ENCODE peak calls at places on chromosomes 1 and 21, in ten cellular contexts. E is HT1080; C is D341Med; M is mucosa of gallbladder; G is CD4-positive, alpha-beta T cell; D is hippocampal formation; H is HFFc6; A is T-cell; F is NCI-H1092; J is HFF-Myc. K is an unnamed sample.

GRCh38 chr1:47533176-47534039 is 95.6 kb downstream of the FOXD2 start:
- DNase-seq in E (no peak), C (no peak), J (peak; percentile 57), F (peak; percentile 48), M (peak; percentile 56), H (peak; percentile 54), A (no peak), G (no peak), D (no peak), K (peak; percentile 29)

GRCh38 chr1:153648000-153648643 is 10.4 kb upstream of the SNAPIN start:
- DNase-seq in E (no peak), J (no peak), C (no peak), M (no peak), G (no peak), A (no peak), D (no peak), H (no peak), F (no peak), K (no peak)

GRCh38 chr1:198107041-198107440 is 49.8 kb upstream of the NEK7 start:
- DNase-seq in E (peak; percentile 68), G (no peak), M (no peak), H (peak; percentile 69), D (no peak), J (no peak), C (no peak), A (no peak), F (no peak), K (no peak)

GRCh38 chr1:45718289-45718688 is 30.3 kb downstream of the TMEM69 start:
- DNase-seq in J (no peak), G (no peak), C (peak; percentile 15), H (no peak), E (no peak), M (no peak), A (no peak), F (no peak), D (no peak), K (no peak)

GRCh38 chr21:44914176-44914874 is 6.4 kb downstream of the ITGB2 start:
- DNase-seq in G (peak; percentile 47), D (no peak), H (no peak), J (no peak), C (no peak), M (peak; percentile 42), F (no peak), A (peak; percentile 44), E (no peak), K (no peak)

GRCh38 chr1:25033828-25034451 is 103.9 kb upstream of the RUNX3 start:
- DNase-seq in G (no peak), D (peak; percentile 24), C (no peak), F (no peak), A (no peak), M (peak; percentile 60), H (no peak), J (no peak), E (no peak), K (no peak)

GRCh38 chr1:3389093-3389833 is 65.2 kb upstream of the ARHGEF16 start:
- DNase-seq in E (no peak), A (no peak), J (no peak), H (no peak), M (no peak), G (no peak), F (no peak), D (no peak), C (no peak), K (no peak)

GRCh38 chr1:156586892-156587477 is 4.6 kb upstream of the NAXE start:
- DNase-seq in E (no peak), C (no peak), M (no peak), G (no peak), D (no peak), F (no peak), J (no peak), H (no peak), A (no peak), K (no peak)

GRCh38 chr21:24994717-24995116 is 612.6 kb downstream of the MRPL39 start:
- DNase-seq in F (no peak), H (no peak), D (no peak), J (no peak), A (no peak), M (no peak), C (no peak), G (no peak), E (no peak), K (no peak)

GRCh38 chr1:39960461-39960958 is 5.6 kb downstream of the MFSD2A start:
- DNase-seq in C (peak; percentile 60), J (no peak), G (peak; percentile 16), E (no peak), F (peak; percentile 100), D (no peak), A (peak; percentile 46), H (no peak), M (peak; percentile 47), K (no peak)

GRCh38 chr1:100360790-100361232 is 8.5 kb downstream of the CDC14A start:
- DNase-seq in M (no peak), J (no peak), C (no peak), F (peak; percentile 9), D (no peak), E (no peak), G (no peak), H (peak; percentile 12), A (no peak), K (no peak)

GRCh38 chr1:43143441-43143888 is 28.6 kb downstream of the EBNA1BP2 start:
- DNase-seq in E (peak; percentile 21), C (no peak), F (no peak), M (no peak), G (no peak), J (no peak), H (no peak), A (no peak), D (no peak), K (no peak)

GRCh38 chr1:8443558-8444194 is 125.8 kb downstream of the SLC45A1 start:
- DNase-seq in G (no peak), F (no peak), E (peak; percentile 48), H (no peak), C (no peak), A (no peak), M (no peak), D (no peak), J (no peak), K (no peak)

GRCh38 chr21:41643246-41643966 is 123.4 kb downstream of the RIPK4 start:
- DNase-seq in A (no peak), F (no peak), E (no peak), J (no peak), M (no peak), G (no peak), H (no peak), C (no peak), D (no peak), K (no peak)

GRCh38 chr21:35390013-35390776 is 341.1 kb upstream of the RUNX1 start:
- DNase-seq in E (peak; percentile 52), C (no peak), G (no peak), F (peak; percentile 67), D (no peak), A (no peak), H (peak; percentile 48), M (no peak), J (no peak), K (no peak)

GRCh38 chr21:20902511-20902910 is 95.7 kb upstream of the NCAM2 start:
- DNase-seq in M (no peak), E (peak; percentile 4), J (no peak), F (no peak), H (no peak), G (no peak), A (no peak), D (peak; percentile 82), C (no peak), K (no peak)

GRCh38 chr1:31010081-31010989 is 55.2 kb downstream of the PUM1 start:
- DNase-seq in J (no peak), G (no peak), M (no peak), H (peak; percentile 72), C (no peak), D (no peak), A (no peak), F (no peak), E (peak; percentile 69), K (peak; percentile 43)

GRCh38 chr21:31342328-31342727 is 1.7 kb downstream of the TIAM1 start:
- DNase-seq in G (no peak), M (no peak), A (no peak), C (no peak), H (no peak), E (no peak), J (no peak), D (no peak), F (no peak), K (no peak)

GRCh38 chr1:168621356-168621755 is 45.0 kb downstream of the XCL1 start:
- DNase-seq in C (no peak), M (peak; percentile 17), D (no peak), A (no peak), H (peak; percentile 25), E (peak; percentile 29), G (no peak), F (no peak), J (no peak), K (no peak)

GRCh38 chr1:90925928-90926869 is 95.6 kb downstream of the ZNF644 start:
- DNase-seq in E (peak; percentile 65), F (no peak), H (peak; percentile 75), M (no peak), A (no peak), D (no peak), G (no peak), C (no peak), J (peak; percentile 12), K (peak; percentile 34)

GRCh38 chr1:220817907-220818306 is 31.2 kb downstream of the MTARC1 start:
- DNase-seq in D (no peak), C (no peak), A (no peak), H (peak; percentile 68), J (no peak), F (no peak), E (no peak), G (no peak), M (peak; percentile 21), K (no peak)

GRCh38 chr1:111221633-111222286 is 5.8 kb upstream of the CHI3L2 start:
- DNase-seq in M (peak; percentile 33), H (no peak), E (peak; percentile 82), A (peak; percentile 29), D (no peak), J (no peak), C (no peak), G (peak; percentile 55), F (no peak), K (no peak)

GRCh38 chr1:115524211-115524610 is 117.6 kb upstream of the VANGL1 start:
- DNase-seq in A (no peak), C (no peak), E (no peak), M (no peak), J (no peak), F (no peak), G (no peak), D (no peak), H (no peak), K (no peak)